ENCODE peak calls at places on chromosome 20, in ten cellular contexts. U is cardiac muscle cell; Q is mucosa of gallbladder; T is endodermal cell; D is activated CD4-positive, CD25-positive, alpha-beta regulatory T cell; F is HT1080; S is progenitor cell of endocrine pancreas; R is nucleus accumbens; W is trophoblast cell; N is fibroblast of lung. J is an unnamed sample.

GRCh38 chr20:23141016-23141415 is 54.9 kb upstream of the CD93 start:
- DNase-seq in S (no peak), D (no peak), F (no peak), Q (no peak), W (no peak), U (no peak), T (no peak), R (no peak), N (peak), J (no peak)

GRCh38 chr20:3239026-3239866 is at the start of gene SLC4A11:
- DNase-seq in R (no peak), S (no peak), U (peak), D (no peak), T (peak), F (peak), W (peak), Q (peak), N (peak), J (peak)

GRCh38 chr20:51800769-51801219 is 1.5 kb downstream of the SALL4 start:
- DNase-seq in S (peak), T (peak), R (no peak), W (peak), D (no peak), U (peak), N (peak), F (no peak), Q (peak), J (peak)

GRCh38 chr20:16488086-16488485 is 85.2 kb downstream of the KIF16B start:
- DNase-seq in W (no peak), R (no peak), D (no peak), S (no peak), U (no peak), N (no peak), F (no peak), T (no peak), Q (no peak), J (no peak)

GRCh38 chr20:53079883-53080282 is 107.7 kb downstream of the TSHZ2 start:
- DNase-seq in U (no peak), R (no peak), S (no peak), W (no peak), Q (no peak), N (no peak), T (no peak), F (no peak), D (no peak), J (no peak)

GRCh38 chr20:32296874-32297420 is 19.5 kb downstream of the KIF3B start:
- DNase-seq in W (no peak), D (no peak), U (no peak), Q (peak), F (no peak), N (peak), T (no peak), R (no peak), S (no peak), J (no peak)

GRCh38 chr20:48627737-48628128 is 200.1 kb downstream of the PREX1 start:
- DNase-seq in Q (no peak), U (no peak), N (no peak), F (no peak), W (no peak), R (no peak), D (no peak), T (no peak), S (no peak), J (no peak)

GRCh38 chr20:64154590-64155257 is 9.5 kb upstream of the MYT1 start:
- DNase-seq in F (no peak), U (no peak), D (no peak), R (no peak), S (no peak), W (no peak), Q (no peak), N (no peak), T (no peak), J (no peak)

GRCh38 chr20:57810511-57811372 is 100.9 kb upstream of the PMEPA1 start:
- DNase-seq in D (no peak), Q (peak), W (peak), U (no peak), S (no peak), R (no peak), F (peak), T (no peak), N (no peak), J (peak)

GRCh38 chr20:45044084-45044573 is 56.8 kb downstream of the KCNS1 start:
- DNase-seq in T (peak), N (peak), R (no peak), U (peak), W (peak), Q (peak), S (peak), F (peak), D (peak), J (peak)

GRCh38 chr20:2171266-2171790 is 69.7 kb downstream of the STK35 start:
- DNase-seq in R (no peak), W (no peak), F (no peak), T (no peak), S (no peak), Q (no peak), N (no peak), U (no peak), D (no peak), J (no peak)

GRCh38 chr20:59073582-59073981 is 31.0 kb upstream of the PRELID3B start:
- DNase-seq in T (no peak), F (no peak), Q (no peak), R (no peak), D (no peak), W (no peak), S (no peak), U (peak), N (no peak), J (no peak)

GRCh38 chr20:63453029-63453523 is 19.4 kb downstream of the KCNQ2 start:
- DNase-seq in Q (no peak), N (no peak), F (no peak), W (no peak), S (no peak), R (no peak), T (peak), D (no peak), U (no peak), J (peak)

GRCh38 chr20:59835448-59836395 is 97.7 kb downstream of the SYCP2 start:
- DNase-seq in R (peak), U (peak), Q (peak), D (no peak), W (no peak), N (peak), T (peak), S (no peak), F (peak), J (peak)